ENCODE peak calls at places on chromosomes 12 and 14, in nine cellular contexts. J, H, D, O, T, X, N, P and M are unnamed samples.

GRCh38 chr14:22613736-22614239 is 15.7 kb downstream of the ABHD4 start:
- DNase-seq in J (no peak), H (peak; percentile 32), D (no peak), O (no peak), T (no peak), X (no peak), N (no peak), P (no peak), M (no peak)

GRCh38 chr12:107668320-107668719 is 17.3 kb upstream of the PWP1 start:
- DNase-seq in J (no peak), H (peak; percentile 20), D (peak; percentile 30), O (no peak), T (no peak), X (no peak), N (no peak), P (no peak), M (no peak)

GRCh38 chr14:50766338-50766886 is 64.5 kb downstream of the NIN start:
- DNase-seq in J (no peak), H (peak; percentile 42), D (peak; percentile 62), O (no peak), T (no peak), X (no peak), N (no peak), P (no peak), M (peak; percentile 15)

GRCh38 chr14:95106966-95107365 is 50.4 kb downstream of the DICER1 start:
- DNase-seq in J (no peak), H (no peak), D (peak; percentile 76), O (no peak), T (no peak), X (no peak), N (no peak), P (no peak), M (no peak)

GRCh38 chr12:111446044-111446581 is 40.4 kb downstream of the SH2B3 start:
- DNase-seq in J (no peak), H (peak; percentile 47), D (peak; percentile 69), O (no peak), T (no peak), X (peak; percentile 58), N (no peak), P (peak; percentile 30), M (no peak)

GRCh38 chr12:48037267-48037915 is 33.1 kb upstream of the COL2A1 start:
- DNase-seq in J (no peak), H (peak; percentile 60), D (no peak), O (no peak), T (peak; percentile 26), X (no peak), N (no peak), P (no peak), M (no peak)

GRCh38 chr12:1044697-1045096 is 53.7 kb downstream of the ERC1 start:
- DNase-seq in J (no peak), H (peak; percentile 66), D (peak; percentile 47), O (no peak), T (peak; percentile 45), X (no peak), N (no peak), P (no peak), M (no peak)

GRCh38 chr12:1800646-1801284 is 19.6 kb upstream of the LRTM2 start:
- DNase-seq in J (peak; percentile 74), H (no peak), D (peak; percentile 66), O (peak; percentile 85), T (no peak), X (no peak), N (no peak), P (no peak), M (no peak)

GRCh38 chr12:26279908-26280307 is 84.5 kb downstream of the SSPN start:
- DNase-seq in J (no peak), H (no peak), D (no peak), O (no peak), T (no peak), X (no peak), N (no peak), P (no peak), M (no peak)

GRCh38 chr12:25124493-25124892 is 70.5 kb downstream of the DNAI7 start:
- DNase-seq in J (no peak), H (no peak), D (no peak), O (no peak), T (no peak), X (no peak), N (no peak), P (no peak), M (no peak)

GRCh38 chr14:95703805-95704204 is 10.1 kb downstream of the TCL1A start:
- DNase-seq in J (no peak), H (no peak), D (no peak), O (no peak), T (no peak), X (no peak), N (no peak), P (no peak), M (no peak)

GRCh38 chr12:58931518-58931917 is 11.2 kb upstream of the LRIG3 start:
- DNase-seq in J (no peak), H (no peak), D (no peak), O (no peak), T (no peak), X (no peak), N (no peak), P (no peak), M (no peak)

GRCh38 chr12:106845910-106846309 is 71.4 kb downstream of the RIC8B start:
- DNase-seq in J (no peak), H (no peak), D (no peak), O (no peak), T (no peak), X (no peak), N (no peak), P (no peak), M (no peak)

GRCh38 chr12:125356111-125356510 is 290.9 kb downstream of the AACS start:
- DNase-seq in J (no peak), H (no peak), D (no peak), O (no peak), T (no peak), X (no peak), N (no peak), P (no peak), M (no peak)

GRCh38 chr12:125357561-125357960 is 292.3 kb downstream of the AACS start:
- DNase-seq in J (no peak), H (no peak), D (no peak), O (no peak), T (no peak), X (peak; percentile 44), N (no peak), P (no peak), M (no peak)

GRCh38 chr12:125355614-125356013 is 290.4 kb downstream of the AACS start:
- DNase-seq in J (no peak), H (no peak), D (no peak), O (no peak), T (no peak), X (no peak), N (no peak), P (no peak), M (no peak)

GRCh38 chr12:125346361-125346760 is 281.1 kb downstream of the AACS start:
- DNase-seq in J (no peak), H (no peak), D (no peak), O (no peak), T (no peak), X (no peak), N (no peak), P (no peak), M (no peak)

DNA sequence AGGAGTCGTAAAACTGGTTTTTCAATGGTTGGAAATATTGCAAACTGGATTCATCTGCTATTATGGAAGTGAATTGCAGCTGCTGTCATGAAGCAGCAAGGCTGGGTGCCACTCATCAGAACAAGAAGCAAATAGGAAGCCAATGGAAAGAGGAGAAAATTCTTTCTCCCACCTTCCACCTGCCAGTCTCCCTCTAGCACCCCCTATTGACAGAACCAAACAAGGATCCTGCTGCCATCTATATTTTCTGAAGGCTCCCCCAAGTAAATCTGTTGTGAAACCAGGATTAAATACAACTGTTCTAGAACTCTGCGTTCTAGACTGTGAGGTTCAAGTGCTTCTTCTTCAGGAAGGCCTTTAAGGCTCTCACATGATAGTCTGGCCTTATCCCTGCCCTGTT is 286.6 kb downstream of the AACS start:
- DNase-seq in J (no peak), H (no peak), D (no peak), O (no peak), T (no peak), X (no peak), N (no peak), P (no peak), M (no peak)
- TF ChIP-seq CTCF in J (no peak), H (no peak), D (no peak), O (no peak), T (no peak), X (no peak), N (no peak), P (no peak), M (no peak)

GRCh38 chr12:32061033-32061432 is 45.6 kb upstream of the BICD1 start:
- DNase-seq in J (no peak), H (no peak), D (no peak), O (no peak), T (no peak), X (no peak), N (no peak), P (no peak), M (no peak)
- TF ChIP-seq CTCF in J (no peak), H (no peak), D (no peak), O (no peak), T (no peak), X (no peak), N (no peak), P (no peak), M (no peak)

GRCh38 chr12:110015132-110015531 is 15.9 kb downstream of the ANKRD13A start:
- DNase-seq in J (no peak), H (no peak), D (no peak), O (no peak), T (no peak), X (no peak), N (no peak), P (no peak), M (no peak)
- TF ChIP-seq CTCF in J (no peak), H (no peak), D (no peak), O (no peak), T (no peak), X (no peak), N (no peak), P (no peak), M (no peak)

GRCh38 chr14:59511916-59512530 is 27.7 kb downstream of the JKAMP start:
- DNase-seq in J (peak; percentile 23), H (no peak), D (peak; percentile 6), O (peak; percentile 64), T (no peak), X (no peak), N (no peak), P (no peak), M (no peak)
- TF ChIP-seq CTCF in J (peak; percentile 34), H (peak; percentile 70), D (peak; percentile 60), O (peak; percentile 80), T (peak; percentile 78), X (peak; percentile 39), N (no peak), P (no peak), M (peak; percentile 75)

DNA sequence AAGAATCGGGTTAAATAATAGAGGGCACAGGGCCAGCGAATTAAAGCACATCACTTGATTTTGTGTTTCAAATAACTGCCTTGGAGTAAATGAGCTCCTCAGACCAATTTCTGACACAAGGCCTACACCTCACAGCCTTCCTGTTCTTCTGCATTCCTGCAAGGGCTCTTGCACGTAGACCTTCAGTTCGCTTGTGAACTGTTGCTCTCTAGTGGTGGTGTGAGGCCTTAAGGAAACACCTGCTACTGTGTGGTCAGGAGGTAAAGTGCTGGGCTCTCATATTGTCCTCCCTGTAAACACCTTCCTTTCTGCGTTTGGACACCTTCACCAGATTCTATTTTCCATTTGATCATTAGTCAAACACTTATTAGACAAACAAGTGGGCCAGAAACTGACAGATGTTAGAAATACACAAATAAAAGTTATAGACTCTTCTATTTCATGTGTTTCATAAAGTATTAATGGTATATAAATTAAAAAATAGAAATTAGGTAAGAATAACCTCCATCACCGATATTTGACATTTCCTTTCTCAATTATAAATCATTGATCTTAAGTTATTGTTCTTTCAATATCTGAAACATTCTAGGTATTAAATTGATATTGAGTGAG is 29.2 kb upstream of the KLRF1 start:
- DNase-seq in J (peak; percentile 32), H (peak; percentile 68), D (peak; percentile 79), O (no peak), T (peak; percentile 60), X (no peak), N (no peak), P (no peak), M (peak; percentile 51)
- TF ChIP-seq CTCF in J (peak; percentile 64), H (peak; percentile 45), D (peak; percentile 59), O (no peak), T (peak; percentile 57), X (peak; percentile 60), N (no peak), P (peak; percentile 39), M (peak; percentile 94)